ENCODE peak calls at places on chromosomes 13 and 19, in four cellular contexts. One of them, this sample, is unnamed.

GRCh38 chr19:1295169-1296012 is 9.7 kb downstream of the EFNA2 start:
- DNase-seq in epithelial cell of proximal tubule: no peak
- DNase-seq in glutamatergic neuron: peak; percentile 54
- DNase-seq in mammary epithelial cell: no peak
- DNase-seq in this sample: no peak

GRCh38 chr19:37309834-37310575 is 60.9 kb upstream of the ZNF527 start:
- DNase-seq in epithelial cell of proximal tubule: no peak
- DNase-seq in glutamatergic neuron: no peak
- DNase-seq in mammary epithelial cell: no peak
- DNase-seq in this sample: no peak

GRCh38 chr19:13764101-13764807 is at the start of gene MRI1:
- DNase-seq in glutamatergic neuron: peak; percentile 81
- DNase-seq in epithelial cell of proximal tubule: no peak
- DNase-seq in mammary epithelial cell: peak; percentile 43
- DNase-seq in this sample: peak; percentile 93

GRCh38 chr19:2540646-2541454 is 64.9 kb downstream of the GADD45B start:
- DNase-seq in mammary epithelial cell: peak; percentile 94
- DNase-seq in epithelial cell of proximal tubule: peak; percentile 79
- DNase-seq in glutamatergic neuron: peak; percentile 62
- DNase-seq in this sample: no peak

GRCh38 chr13:112065521-112065866 is 1.5 kb upstream of the SOX1 start:
- DNase-seq in glutamatergic neuron: no peak
- DNase-seq in epithelial cell of proximal tubule: no peak
- DNase-seq in mammary epithelial cell: no peak
- DNase-seq in this sample: no peak

GRCh38 chr13:66087149-66087780 is 1142.9 kb downstream of the PCDH9 start:
- DNase-seq in mammary epithelial cell: no peak
- DNase-seq in glutamatergic neuron: no peak
- DNase-seq in epithelial cell of proximal tubule: peak; percentile 9
- DNase-seq in this sample: no peak

GRCh38 chr19:6828698-6829633 is 56.5 kb downstream of the VAV1 start:
- DNase-seq in mammary epithelial cell: no peak
- DNase-seq in glutamatergic neuron: no peak
- DNase-seq in epithelial cell of proximal tubule: no peak
- DNase-seq in this sample: no peak

GRCh38 chr13:109369357-109370052 is 416.9 kb downstream of the IRS2 start:
- DNase-seq in mammary epithelial cell: no peak
- DNase-seq in glutamatergic neuron: no peak
- DNase-seq in epithelial cell of proximal tubule: no peak
- DNase-seq in this sample: no peak

GRCh38 chr13:71801781-71802180 is 65.2 kb downstream of the DACH1 start:
- DNase-seq in glutamatergic neuron: no peak
- DNase-seq in mammary epithelial cell: no peak
- DNase-seq in epithelial cell of proximal tubule: no peak
- DNase-seq in this sample: peak; percentile 10

GRCh38 chr19:44202470-44202869 is 9.9 kb upstream of the ZNF227 start:
- DNase-seq in epithelial cell of proximal tubule: no peak
- DNase-seq in mammary epithelial cell: peak; percentile 22
- DNase-seq in glutamatergic neuron: no peak
- DNase-seq in this sample: no peak

GRCh38 chr19:54164369-54165068 is 5.0 kb upstream of the LENG1 start:
- DNase-seq in mammary epithelial cell: no peak
- DNase-seq in epithelial cell of proximal tubule: no peak
- DNase-seq in glutamatergic neuron: peak; percentile 59
- DNase-seq in this sample: no peak

GRCh38 chr13:94617389-94618000 is 15.8 kb downstream of the GPR180 start:
- DNase-seq in mammary epithelial cell: no peak
- DNase-seq in glutamatergic neuron: no peak
- DNase-seq in epithelial cell of proximal tubule: no peak
- DNase-seq in this sample: no peak

GRCh38 chr19:48401277-48401676 is 7.8 kb downstream of the GRIN2D start:
- DNase-seq in epithelial cell of proximal tubule: no peak
- DNase-seq in glutamatergic neuron: no peak
- DNase-seq in mammary epithelial cell: no peak
- DNase-seq in this sample: no peak

GRCh38 chr19:10520652-10521318 is 3.5 kb upstream of the S1PR5 start:
- DNase-seq in mammary epithelial cell: peak; percentile 69
- DNase-seq in epithelial cell of proximal tubule: no peak
- DNase-seq in glutamatergic neuron: no peak
- DNase-seq in this sample: no peak

GRCh38 chr13:97758317-97758716 is 195.2 kb upstream of the IPO5 start:
- DNase-seq in glutamatergic neuron: no peak
- DNase-seq in epithelial cell of proximal tubule: no peak
- DNase-seq in mammary epithelial cell: no peak
- DNase-seq in this sample: no peak

GRCh38 chr19:57099199-57099661 is 20.6 kb upstream of the USP29 start:
- DNase-seq in epithelial cell of proximal tubule: no peak
- DNase-seq in mammary epithelial cell: peak; percentile 34
- DNase-seq in glutamatergic neuron: peak; percentile 84
- DNase-seq in this sample: peak; percentile 83

GRCh38 chr13:52808842-52809219 is 39.6 kb downstream of the PCDH8 start:
- DNase-seq in epithelial cell of proximal tubule: no peak
- DNase-seq in mammary epithelial cell: no peak
- DNase-seq in glutamatergic neuron: no peak
- DNase-seq in this sample: no peak

GRCh38 chr19:7482584-7483439 is 6.0 kb downstream of the PEX11G start:
- DNase-seq in glutamatergic neuron: no peak
- DNase-seq in mammary epithelial cell: peak; percentile 28
- DNase-seq in epithelial cell of proximal tubule: no peak
- DNase-seq in this sample: no peak

GRCh38 chr19:8702350-8702749 is 3.8 kb upstream of the ACTL9 start:
- DNase-seq in glutamatergic neuron: no peak
- DNase-seq in mammary epithelial cell: no peak
- DNase-seq in epithelial cell of proximal tubule: no peak
- DNase-seq in this sample: no peak

GRCh38 chr19:47284324-47284899 is 9.7 kb downstream of the INAFM1 start:
- DNase-seq in epithelial cell of proximal tubule: no peak
- DNase-seq in mammary epithelial cell: peak; percentile 37
- DNase-seq in glutamatergic neuron: no peak
- DNase-seq in this sample: no peak

GRCh38 chr13:47592256-47592655 is 408.8 kb downstream of the SUCLA2 start:
- DNase-seq in glutamatergic neuron: no peak
- DNase-seq in mammary epithelial cell: no peak
- DNase-seq in epithelial cell of proximal tubule: no peak
- DNase-seq in this sample: no peak

GRCh38 chr13:47598340-47598911 is 402.6 kb downstream of the SUCLA2 start:
- DNase-seq in epithelial cell of proximal tubule: no peak
- DNase-seq in mammary epithelial cell: no peak
- DNase-seq in glutamatergic neuron: no peak
- DNase-seq in this sample: no peak

DNA sequence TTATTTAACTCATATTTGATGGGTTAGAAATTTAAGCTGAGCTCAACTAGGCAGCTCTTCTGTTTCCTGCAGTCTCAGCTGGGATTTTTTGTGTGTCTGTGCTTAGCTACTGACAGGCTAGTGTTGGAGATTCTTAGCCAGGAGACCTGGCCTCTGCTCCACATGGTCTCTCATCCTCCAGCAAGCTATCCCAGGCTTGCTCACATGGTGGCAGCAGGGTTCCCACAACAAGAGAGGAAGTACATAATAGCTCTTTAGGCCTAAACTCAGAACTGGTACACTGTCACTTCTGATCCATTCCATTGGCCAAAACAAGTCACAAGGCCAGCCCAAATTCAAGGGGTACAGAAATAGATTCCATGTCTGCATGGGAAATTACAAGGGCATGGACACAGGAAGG is 406.2 kb downstream of the SUCLA2 start:
- DNase-seq in epithelial cell of proximal tubule: no peak
- DNase-seq in mammary epithelial cell: peak; percentile 33
- DNase-seq in glutamatergic neuron: no peak
- DNase-seq in this sample: no peak
- TF ChIP-seq CTCF in epithelial cell of proximal tubule: no peak
- TF ChIP-seq CTCF in mammary epithelial cell: peak; percentile 38
- TF ChIP-seq CTCF in glutamatergic neuron: no peak
- TF ChIP-seq CTCF in this sample: no peak

GRCh38 chr19:18393836-18394235 is 3.6 kb downstream of the LRRC25 start:
- DNase-seq in epithelial cell of proximal tubule: no peak
- DNase-seq in glutamatergic neuron: no peak
- DNase-seq in mammary epithelial cell: no peak
- DNase-seq in this sample: no peak
- TF ChIP-seq CTCF in epithelial cell of proximal tubule: no peak
- TF ChIP-seq CTCF in glutamatergic neuron: no peak
- TF ChIP-seq CTCF in mammary epithelial cell: no peak
- TF ChIP-seq CTCF in this sample: no peak

GRCh38 chr13:50915562-50915961 is 6.0 kb downstream of the RNASEH2B start:
- DNase-seq in epithelial cell of proximal tubule: no peak
- DNase-seq in glutamatergic neuron: no peak
- DNase-seq in mammary epithelial cell: no peak
- DNase-seq in this sample: no peak
- TF ChIP-seq CTCF in epithelial cell of proximal tubule: no peak
- TF ChIP-seq CTCF in glutamatergic neuron: no peak
- TF ChIP-seq CTCF in mammary epithelial cell: no peak
- TF ChIP-seq CTCF in this sample: no peak

GRCh38 chr19:19475845-19476828 is 39.2 kb downstream of the TSSK6 start:
- DNase-seq in mammary epithelial cell: peak; percentile 34
- DNase-seq in epithelial cell of proximal tubule: no peak
- DNase-seq in glutamatergic neuron: no peak
- DNase-seq in this sample: no peak
- TF ChIP-seq CTCF in mammary epithelial cell: peak; percentile 29
- TF ChIP-seq CTCF in epithelial cell of proximal tubule: peak; percentile 55
- TF ChIP-seq CTCF in glutamatergic neuron: no peak
- TF ChIP-seq CTCF in this sample: peak; percentile 14

GRCh38 chr13:107373551-107373950 is 805.6 kb upstream of the ARGLU1 start:
- DNase-seq in glutamatergic neuron: no peak
- DNase-seq in mammary epithelial cell: peak; percentile 0
- DNase-seq in epithelial cell of proximal tubule: peak; percentile 75
- DNase-seq in this sample: no peak
- TF ChIP-seq CTCF in glutamatergic neuron: peak; percentile 51
- TF ChIP-seq CTCF in mammary epithelial cell: peak; percentile 27
- TF ChIP-seq CTCF in epithelial cell of proximal tubule: peak; percentile 79
- TF ChIP-seq CTCF in this sample: peak; percentile 28

DNA sequence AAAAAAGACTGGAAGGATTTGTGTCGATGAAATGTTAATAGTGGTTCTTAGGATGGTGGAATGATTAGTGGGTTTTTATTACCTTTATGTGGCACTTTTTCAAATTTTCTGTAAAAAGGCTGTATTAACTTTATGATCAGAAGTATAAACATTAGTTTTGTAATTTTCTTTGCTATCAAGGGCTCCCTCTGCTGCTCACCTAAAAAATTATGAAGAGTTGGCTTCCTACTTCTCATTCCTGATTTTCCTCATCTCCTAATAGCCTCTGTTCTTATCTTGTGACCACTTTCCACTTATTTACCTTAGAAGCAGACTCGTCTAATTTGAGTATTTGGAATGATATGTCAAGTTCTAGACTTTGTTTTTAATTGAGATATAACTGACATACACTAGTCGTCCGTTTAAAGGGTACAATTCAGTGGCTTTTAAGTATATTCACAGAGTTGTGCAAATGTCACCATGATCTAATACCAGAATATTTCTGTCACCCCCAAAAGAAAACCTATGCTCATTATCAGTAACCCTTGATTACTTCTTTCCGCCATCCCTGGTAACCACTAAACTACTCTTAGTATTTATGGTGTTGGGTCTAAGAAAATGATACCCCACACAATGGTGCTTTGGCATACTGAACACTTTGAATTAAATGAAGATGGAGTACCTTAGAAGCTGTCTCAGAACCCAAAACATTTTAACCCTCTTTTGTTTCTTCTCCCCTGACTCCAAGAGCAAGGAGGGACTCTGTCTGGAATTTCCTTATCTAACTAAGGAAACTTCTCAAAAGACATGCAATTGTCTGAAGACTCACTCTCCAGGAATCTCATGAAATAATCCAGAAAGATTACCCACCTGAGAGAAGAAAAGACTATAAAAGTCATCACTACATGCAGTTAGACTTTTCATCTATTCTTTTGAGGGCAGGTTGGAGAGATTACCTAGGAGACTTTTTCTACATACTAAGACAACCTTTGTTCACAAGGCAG is 311.3 kb downstream of the DLEU7 start:
- DNase-seq in glutamatergic neuron: no peak
- DNase-seq in mammary epithelial cell: no peak
- DNase-seq in epithelial cell of proximal tubule: no peak
- DNase-seq in this sample: no peak
- TF ChIP-seq CTCF in glutamatergic neuron: no peak
- TF ChIP-seq CTCF in mammary epithelial cell: peak; percentile 40
- TF ChIP-seq CTCF in epithelial cell of proximal tubule: peak; percentile 67
- TF ChIP-seq CTCF in this sample: peak; percentile 41